ENCODE peak calls at places on chromosomes 11 and 22, in ten cellular contexts. F is neural crest cell; R is sigmoid colon; J is activated naive CD4-positive, alpha-beta T cell; T is activated CD4-positive, alpha-beta T cell treated with anti-CD3 and anti-CD28 coated beads, Interleukin-2, amount 50 U/mL, for 48 hours; B is glutamatergic neuron; C is Right ventricle myocardium superior; X is stimulated activated CD8-positive, alpha-beta memory T cell treated with anti-CD3 and anti-CD28 coated beads, Interleukin-15, amount 100 ng/mL, for 1 hour; I is astrocyte of the spinal cord; Y is NCI-H446 treated with DMSO at 0.1 percent for 48 hours. P is an unnamed sample.

GRCh38 chr22:22344430-22344829 is 99.8 kb downstream of the VPREB1 start:
- DNase-seq in F (no peak), R (no peak), J (no peak), T (no peak), B (no peak), C (no peak), X (no peak), I (no peak), Y (no peak), P (peak)

GRCh38 chr22:41968601-41969000 is 642 bp upstream of the SEPTIN3 start:
- DNase-seq in F (no peak), R (no peak), J (no peak), T (no peak), B (no peak), C (no peak), X (no peak), I (no peak), Y (no peak), P (no peak)

GRCh38 chr11:78753297-78753696 is 178.6 kb upstream of the NARS2 start:
- DNase-seq in F (no peak), R (no peak), J (no peak), T (no peak), B (no peak), C (no peak), X (no peak), I (peak), Y (no peak), P (no peak)

GRCh38 chr22:42996646-42997365 is 18.1 kb downstream of the PACSIN2 start:
- DNase-seq in F (no peak), R (peak), J (no peak), T (no peak), B (no peak), C (no peak), X (no peak), I (no peak), Y (no peak), P (no peak)

GRCh38 chr11:86632499-86633269 is 39.7 kb downstream of the ME3 start:
- DNase-seq in F (no peak), R (peak), J (no peak), T (peak), B (no peak), C (no peak), X (no peak), I (peak), Y (no peak), P (no peak)

GRCh38 chr11:73187854-73188253 is 30.2 kb upstream of the P2RY2 start:
- DNase-seq in F (no peak), R (no peak), J (no peak), T (no peak), B (no peak), C (no peak), X (no peak), I (no peak), Y (no peak), P (no peak)

GRCh38 chr11:120867531-120867930 is 156.4 kb upstream of the TBCEL start:
- DNase-seq in F (no peak), R (no peak), J (no peak), T (no peak), B (no peak), C (no peak), X (no peak), I (no peak), Y (no peak), P (no peak)

GRCh38 chr11:1407668-1408067 is 17.9 kb downstream of the BRSK2 start:
- DNase-seq in F (no peak), R (no peak), J (no peak), T (no peak), B (no peak), C (no peak), X (no peak), I (no peak), Y (no peak), P (no peak)

GRCh38 chr11:75733346-75734107 is 15.9 kb downstream of the MOGAT2 start:
- DNase-seq in F (no peak), R (no peak), J (no peak), T (peak), B (no peak), C (no peak), X (no peak), I (peak), Y (peak), P (no peak)

GRCh38 chr22:40153186-40153585 is 24.5 kb upstream of the TNRC6B start:
- DNase-seq in F (no peak), R (no peak), J (no peak), T (no peak), B (no peak), C (no peak), X (no peak), I (no peak), Y (no peak), P (peak)

GRCh38 chr11:134164490-134165370 is 59.0 kb downstream of the NCAPD3 start:
- DNase-seq in F (no peak), R (no peak), J (no peak), T (no peak), B (no peak), C (no peak), X (no peak), I (no peak), Y (no peak), P (peak)

GRCh38 chr11:16820324-16821092 is 82.1 kb downstream of the C11orf58 start:
- DNase-seq in F (peak), R (peak), J (peak), T (peak), B (peak), C (peak), X (peak), I (peak), Y (peak), P (no peak)

GRCh38 chr11:3044004-3044403 is 13.2 kb downstream of the CARS1 start:
- DNase-seq in F (no peak), R (no peak), J (no peak), T (no peak), B (no peak), C (peak), X (no peak), I (no peak), Y (no peak), P (no peak)

GRCh38 chr11:116541460-116541859 is 231.3 kb downstream of the BUD13 start:
- DNase-seq in F (no peak), R (no peak), J (no peak), T (no peak), B (no peak), C (no peak), X (no peak), I (no peak), Y (no peak), P (no peak)

GRCh38 chr11:16795146-16795545 is 56.7 kb downstream of the C11orf58 start:
- DNase-seq in F (no peak), R (no peak), J (no peak), T (no peak), B (no peak), C (no peak), X (no peak), I (no peak), Y (no peak), P (no peak)

GRCh38 chr11:126878892-126879291 is 121.7 kb downstream of the KIRREL3 start:
- DNase-seq in F (no peak), R (no peak), J (no peak), T (no peak), B (no peak), C (no peak), X (no peak), I (no peak), Y (no peak), P (no peak)

GRCh38 chr11:111452146-111452545 is 60.0 kb downstream of the BTG4 start:
- DNase-seq in F (no peak), R (no peak), J (no peak), T (no peak), B (no peak), C (no peak), X (no peak), I (no peak), Y (no peak), P (no peak)

GRCh38 chr11:117482881-117483280 is 155.2 kb downstream of the CEP164 start:
- DNase-seq in F (no peak), R (no peak), J (no peak), T (no peak), B (no peak), C (no peak), X (no peak), I (no peak), Y (no peak), P (no peak)

GRCh38 chr11:130874955-130875531 is 41.2 kb downstream of the SNX19 start:
- DNase-seq in F (no peak), R (no peak), J (no peak), T (no peak), B (no peak), C (no peak), X (no peak), I (no peak), Y (no peak), P (no peak)

GRCh38 chr22:39221999-39222686 is 22.6 kb downstream of the PDGFB start:
- DNase-seq in F (no peak), R (no peak), J (no peak), T (no peak), B (peak), C (peak), X (no peak), I (no peak), Y (no peak), P (no peak)

GRCh38 chr22:23501244-23501643 is 78.8 kb downstream of the IGLL1 start:
- DNase-seq in F (no peak), R (peak), J (no peak), T (no peak), B (no peak), C (no peak), X (no peak), I (no peak), Y (no peak), P (no peak)

GRCh38 chr11:8263109-8263768 is 439 bp downstream of the LMO1 start:
- DNase-seq in F (no peak), R (peak), J (no peak), T (no peak), B (peak), C (no peak), X (no peak), I (no peak), Y (no peak), P (no peak)

GRCh38 chr11:45983471-45983845 is 61.0 kb downstream of the LARGE2 start:
- DNase-seq in F (no peak), R (no peak), J (no peak), T (no peak), B (no peak), C (no peak), X (no peak), I (no peak), Y (no peak), P (no peak)

GRCh38 chr11:106101370-106101769 is 23.9 kb downstream of the AASDHPPT start:
- DNase-seq in F (no peak), R (no peak), J (no peak), T (no peak), B (no peak), C (no peak), X (no peak), I (no peak), Y (no peak), P (no peak)

GRCh38 chr11:95508219-95508880 is 277.3 kb upstream of the SESN3 start:
- DNase-seq in F (no peak), R (no peak), J (no peak), T (no peak), B (no peak), C (no peak), X (no peak), I (no peak), Y (no peak), P (peak)

GRCh38 chr22:47437110-47437509 is 674.7 kb downstream of the TBC1D22A start:
- DNase-seq in F (no peak), R (no peak), J (no peak), T (no peak), B (no peak), C (no peak), X (no peak), I (no peak), Y (no peak), P (no peak)

GRCh38 chr22:18968011-18968749 is 32.1 kb upstream of the PRODH start:
- DNase-seq in F (peak), R (no peak), J (no peak), T (peak), B (no peak), C (peak), X (peak), I (no peak), Y (no peak), P (no peak)

GRCh38 chr11:92492372-92492771 is 267.8 kb downstream of the FAT3 start:
- DNase-seq in F (no peak), R (no peak), J (no peak), T (no peak), B (no peak), C (no peak), X (no peak), I (no peak), Y (no peak), P (no peak)

GRCh38 chr22:49753961-49754673 is 73.6 kb downstream of the BRD1 start:
- DNase-seq in F (no peak), R (peak), J (no peak), T (no peak), B (no peak), C (no peak), X (no peak), I (no peak), Y (no peak), P (peak)

GRCh38 chr11:10575999-10576398 is 7.5 kb upstream of the LYVE1 start:
- DNase-seq in F (no peak), R (no peak), J (no peak), T (no peak), B (no peak), C (no peak), X (no peak), I (no peak), Y (no peak), P (no peak)

GRCh38 chr11:119189393-119189792 is 4.1 kb downstream of the NHERF4 start:
- DNase-seq in F (no peak), R (no peak), J (no peak), T (no peak), B (no peak), C (no peak), X (no peak), I (no peak), Y (no peak), P (no peak)

GRCh38 chr11:76588455-76589325 is 81.9 kb downstream of the LRRC32 start:
- DNase-seq in F (no peak), R (peak), J (no peak), T (peak), B (no peak), C (peak), X (no peak), I (no peak), Y (no peak), P (peak)

GRCh38 chr11:33695051-33695566 is 5.5 kb downstream of the C11orf91 start:
- DNase-seq in F (no peak), R (no peak), J (no peak), T (no peak), B (no peak), C (peak), X (no peak), I (no peak), Y (no peak), P (no peak)

GRCh38 chr11:71286701-71287643 is 34.6 kb upstream of the SHANK2 start:
- DNase-seq in F (no peak), R (peak), J (no peak), T (no peak), B (no peak), C (no peak), X (no peak), I (peak), Y (no peak), P (no peak)

GRCh38 chr11:1360835-1361357 is 28.8 kb upstream of the BRSK2 start:
- DNase-seq in F (no peak), R (no peak), J (no peak), T (no peak), B (no peak), C (peak), X (no peak), I (no peak), Y (no peak), P (no peak)

GRCh38 chr22:30175743-30176288 is 70.7 kb downstream of the LIF start:
- DNase-seq in F (no peak), R (no peak), J (no peak), T (no peak), B (no peak), C (no peak), X (no peak), I (no peak), Y (no peak), P (peak)